ENCODE peak calls at places on chromosome 5, in ten cellular contexts. W is foreskin fibroblast; X is GM12891; Z is activated effector memory CD4-positive, alpha-beta T cell treated with Interleukin-2 at 50 U/mL for 16 hours; P is C1 segment of cervical spinal cord; Y is epithelial cell of proximal tubule; T is astrocyte of the hippocampus; E is hippocampal formation; N is H54; I is activated CD4-positive, alpha-beta memory T cell treated with anti-CD3 and anti-CD28 coated beads, Interleukin-2, amount 10 ng/mL, durations not matched to agents 7 days and 5 days. K is an unnamed sample.

GRCh38 chr5:160467555-160468418 is 46.1 kb downstream of the PTTG1 start:
- DNase-seq in W (peak), X (peak), Y (peak), P (peak), N (no peak), Z (peak), E (peak), T (peak), I (peak), K (peak)

GRCh38 chr5:134584662-134585061 is 48.0 kb downstream of the SAR1B start:
- DNase-seq in W (no peak), P (no peak), E (no peak), X (no peak), Z (no peak), I (no peak), N (no peak), T (no peak), Y (no peak), K (no peak)

GRCh38 chr5:19880430-19880829 is 107.6 kb downstream of the CDH18 start:
- DNase-seq in W (no peak), X (no peak), Z (no peak), E (no peak), T (no peak), I (no peak), N (no peak), P (no peak), Y (no peak), K (no peak)

GRCh38 chr5:122937914-122938313 is 92.5 kb downstream of the SNX24 start:
- DNase-seq in P (no peak), N (no peak), T (no peak), Z (no peak), Y (peak), I (no peak), X (no peak), W (no peak), E (no peak), K (peak)

GRCh38 chr5:180330810-180331646 is 22.1 kb downstream of the GFPT2 start:
- DNase-seq in I (no peak), Y (peak), E (no peak), Z (no peak), P (no peak), T (peak), N (peak), X (no peak), W (peak), K (peak)

GRCh38 chr5:65871182-65871581 is 55.2 kb upstream of the ERBIN start:
- DNase-seq in Z (no peak), X (no peak), T (peak), P (no peak), I (no peak), Y (no peak), W (peak), N (no peak), E (no peak), K (no peak)

GRCh38 chr5:51242453-51242852 is 140.8 kb upstream of the ISL1 start:
- DNase-seq in T (no peak), W (peak), P (no peak), I (no peak), X (no peak), E (no peak), Z (no peak), Y (no peak), N (no peak), K (no peak)

GRCh38 chr5:154358410-154359221 is 87.2 kb upstream of the SAP30L start:
- DNase-seq in X (no peak), Y (no peak), W (no peak), P (no peak), E (no peak), Z (no peak), N (no peak), T (peak), I (no peak), K (no peak)

GRCh38 chr5:128213340-128213739 is 129.8 kb downstream of the SLC12A2 start:
- DNase-seq in E (peak), I (peak), T (peak), W (peak), X (no peak), N (no peak), P (no peak), Z (no peak), Y (no peak), K (no peak)

GRCh38 chr5:135570453-135570764 is 8.4 kb downstream of the CXCL14 start:
- DNase-seq in P (no peak), W (no peak), Z (no peak), N (no peak), E (no peak), T (no peak), I (no peak), X (no peak), Y (no peak), K (no peak)

GRCh38 chr5:179900206-179900605 is 7.5 kb downstream of the TBC1D9B start:
- DNase-seq in X (no peak), Z (no peak), T (no peak), E (no peak), W (no peak), I (no peak), P (no peak), N (no peak), Y (no peak), K (no peak)

GRCh38 chr5:140348104-140348503 is 1.7 kb upstream of the HBEGF start:
- DNase-seq in I (no peak), W (no peak), T (no peak), X (no peak), Y (no peak), N (no peak), P (no peak), Z (no peak), E (no peak), K (no peak)

GRCh38 chr5:95113489-95113888 is 171.4 kb downstream of the MCTP1 start:
- DNase-seq in N (no peak), T (peak), P (no peak), I (no peak), E (no peak), Z (no peak), W (peak), Y (peak), X (no peak), K (no peak)

GRCh38 chr5:12204761-12205160 is 300.5 kb upstream of the CTNND2 start:
- DNase-seq in T (peak), Z (no peak), W (no peak), X (no peak), N (no peak), Y (no peak), I (no peak), P (no peak), E (no peak), K (no peak)

GRCh38 chr5:111494350-111494999 is 17.9 kb downstream of the STARD4 start:
- DNase-seq in Y (no peak), P (no peak), E (no peak), X (no peak), Z (no peak), T (peak), N (no peak), W (no peak), I (no peak), K (no peak)

GRCh38 chr5:57441557-57441956 is 41.1 kb downstream of the ACTBL2 start:
- DNase-seq in I (no peak), W (peak), T (peak), E (no peak), X (no peak), P (no peak), Z (no peak), N (peak), Y (peak), K (no peak)

GRCh38 chr5:140546851-140547507 is 483 bp upstream of the EIF4EBP3 start:
- DNase-seq in I (no peak), Y (no peak), W (no peak), P (no peak), N (no peak), E (no peak), X (no peak), Z (no peak), T (no peak), K (no peak)

GRCh38 chr5:15013654-15014463 is 142.3 kb upstream of the ANKH start:
- DNase-seq in E (no peak), W (peak), I (no peak), P (no peak), X (no peak), N (no peak), Z (no peak), Y (peak), T (peak), K (no peak)

GRCh38 chr5:176653401-176653800 is 6.1 kb downstream of the TSPAN17 start:
- DNase-seq in E (no peak), N (no peak), Y (no peak), W (peak), P (no peak), T (no peak), I (peak), Z (no peak), X (no peak), K (no peak)

GRCh38 chr5:151042453-151043093 is 22.2 kb downstream of the GPX3 start:
- DNase-seq in Y (peak), N (no peak), X (no peak), E (no peak), T (no peak), P (no peak), Z (no peak), W (no peak), I (no peak), K (peak)

GRCh38 chr5:172753101-172753500 is 17.9 kb downstream of the DUSP1 start:
- DNase-seq in X (no peak), E (no peak), P (no peak), Z (no peak), T (no peak), Y (no peak), N (no peak), I (no peak), W (no peak), K (no peak)

GRCh38 chr5:23208959-23209431 is 298.4 kb upstream of the PRDM9 start:
- DNase-seq in Z (no peak), Y (peak), T (peak), X (peak), I (no peak), E (no peak), P (no peak), N (peak), W (peak), K (no peak)

GRCh38 chr5:149267241-149267973 is 4.3 kb upstream of the AFAP1L1 start:
- DNase-seq in Y (no peak), P (peak), T (no peak), Z (no peak), N (no peak), W (no peak), E (peak), I (no peak), X (no peak), K (no peak)

GRCh38 chr5:132011561-132012384 is at the start of gene ACSL6:
- DNase-seq in I (peak), T (peak), E (peak), X (no peak), Y (no peak), P (no peak), Z (peak), N (no peak), W (peak), K (peak)

GRCh38 chr5:141926434-141926833 is 2.8 kb downstream of the DELE1 start:
- DNase-seq in W (no peak), P (no peak), Z (no peak), X (no peak), N (no peak), Y (no peak), I (no peak), E (no peak), T (no peak), K (no peak)

K was measured in aorta.